ENCODE peak calls at places on chromosomes 16 and 17, in eight cellular contexts. G is aorta, A is psoas muscle, J is right atrium auricular region, Q is H1, I is mesendoderm, R is cardiac muscle cell, X is IMR-90. C is an unnamed sample. For H3K4me1, the result is how much of the 10 kb centered on the place peaks cover.

GRCh38 chr16:25311950-25312349 is 54.3 kb upstream of the ZKSCAN2 start:
- DNase-seq in G (no peak), Q (no peak), I (no peak), J (no peak), R (no peak), A (no peak), X (no peak), C (no peak)

GRCh38 chr17:38861399-38861843 is 7.9 kb upstream of the RPL23 start:
- DNase-seq in A (no peak), G (no peak), R (no peak), X (no peak), I (peak), Q (no peak), J (no peak), C (no peak)

GRCh38 chr17:82458885-82459424 is 414 bp downstream of the NARF start:
- DNase-seq in G (peak), R (peak), X (peak), Q (no peak), J (no peak), A (no peak), I (peak), C (peak)

GRCh38 chr16:11759163-11759834 is 16.6 kb upstream of the TXNDC11 start:
- DNase-seq in X (no peak), Q (no peak), R (no peak), A (no peak), I (no peak), G (no peak), J (no peak), C (no peak)

GRCh38 chr16:14405611-14406537 is 224.2 kb downstream of the PARN start:
- DNase-seq in X (no peak), I (peak), A (peak), Q (peak), G (no peak), R (no peak), J (no peak), C (peak)

GRCh38 chr16:29860218-29860617 is 2.8 kb downstream of the CDIPT start:
- DNase-seq in G (no peak), R (no peak), X (no peak), Q (no peak), J (no peak), I (no peak), A (no peak), C (no peak)

GRCh38 chr16:52552643-52553042 is 5.7 kb upstream of the TOX3 start:
- DNase-seq in J (no peak), X (no peak), G (no peak), R (no peak), A (no peak), Q (no peak), I (no peak), C (no peak)

GRCh38 chr16:610513-611381 is 20.0 kb upstream of the WFIKKN1 start:
- DNase-seq in J (no peak), R (no peak), Q (peak), I (peak), G (no peak), A (peak), X (no peak), C (peak)

DNA sequence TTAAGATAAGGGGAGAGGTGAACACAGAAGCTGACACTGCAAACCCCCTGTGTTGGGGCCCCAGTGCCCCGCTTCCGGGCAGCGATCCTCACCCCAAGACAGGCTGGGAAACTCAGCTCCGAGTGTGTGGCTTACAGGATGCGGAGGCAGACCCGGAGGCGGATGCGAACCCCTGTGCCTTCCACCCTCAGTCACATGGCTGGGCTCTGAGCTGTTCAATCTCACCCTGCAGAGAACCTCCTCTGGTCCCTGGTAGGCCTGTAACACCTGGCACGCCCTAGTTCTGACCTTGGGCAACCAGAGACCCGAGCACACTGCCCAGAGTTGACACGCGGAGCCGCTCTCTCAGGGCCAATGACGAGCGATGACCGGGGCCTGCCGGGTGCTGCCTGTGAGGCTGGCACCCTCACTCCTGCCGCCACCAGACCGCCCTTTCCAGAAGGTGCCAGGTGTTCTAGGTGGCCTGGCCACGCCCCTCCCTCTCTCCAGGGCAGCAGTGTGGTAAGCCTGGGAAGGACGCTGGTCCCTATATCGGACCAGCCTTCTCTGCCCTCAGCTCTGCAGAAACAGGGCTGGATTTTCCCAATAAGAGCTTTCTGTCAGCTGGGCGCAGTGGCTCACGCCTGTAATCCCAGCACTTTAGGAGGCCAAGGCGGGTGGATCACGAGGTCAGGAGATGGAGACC is 23.3 kb downstream of the MEAK7 start:
- DNase-seq in X (no peak), J (peak), R (no peak), G (no peak), A (no peak), I (no peak), Q (peak), C (no peak)
- H3K4me3 ChIP-seq in X (no peak), J (no peak), R (no peak), G (no peak), A (no peak), I (no peak), Q (no peak), C (no peak)

GRCh38 chr17:77420804-77421634 is 280.2 kb downstream of the SEC14L1 start:
- DNase-seq in A (peak), I (peak), Q (peak), X (peak), R (peak), J (no peak), G (no peak), C (peak)
- H3K4me1 ChIP-seq in A (half or more), I (under half), Q (under half), X (half or more), R (under half), J (under half), G (under half), C (half or more)

GRCh38 chr17:49717371-49717841 is 9.6 kb upstream of the SLC35B1 start:
- DNase-seq in Q (no peak), J (no peak), G (no peak), R (no peak), A (peak), I (no peak), X (no peak), C (peak)
- H3K27ac ChIP-seq in Q (no peak), J (peak), G (no peak), R (no peak), A (peak), I (no peak), X (no peak), C (peak)

GRCh38 chr16:8469102-8469778 is 121.1 kb downstream of the TMEM114 start:
- DNase-seq in Q (no peak), A (no peak), J (no peak), R (no peak), X (no peak), I (no peak), G (no peak), C (no peak)
- H3K4me3 ChIP-seq in Q (no peak), A (no peak), J (no peak), R (no peak), X (no peak), I (no peak), G (no peak), C (no peak)

GRCh38 chr17:42849451-42850157 is 1.4 kb upstream of the AOC3 start:
- DNase-seq in I (no peak), X (no peak), R (peak), Q (no peak), G (no peak), J (no peak), A (no peak), C (no peak)
- H3K4me1 ChIP-seq in I (under half), X (under half), R (under half), Q (under half), G (under half), J (under half), A (under half), C (under half)

DNA sequence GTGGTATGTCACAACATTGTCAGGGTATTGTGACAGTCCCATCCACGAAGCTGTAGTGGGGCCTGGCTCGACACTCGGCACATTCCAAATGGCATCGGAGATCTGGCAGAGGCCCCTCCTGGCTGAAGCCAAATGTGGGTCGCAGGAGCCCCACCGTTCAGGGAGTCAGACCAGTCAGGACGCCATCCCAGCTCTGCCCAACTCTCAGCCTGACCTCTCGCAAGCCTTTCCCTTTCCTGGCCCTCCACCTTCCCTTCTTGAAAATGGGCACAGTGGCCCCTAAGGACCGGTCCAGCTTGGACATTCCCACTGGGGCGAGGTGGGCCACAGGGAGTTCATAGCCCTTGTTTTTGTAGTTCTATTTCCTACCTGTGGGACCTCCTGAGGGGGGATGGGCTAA is 1.6 kb downstream of the NATD1 start:
- DNase-seq in G (no peak), R (no peak), X (no peak), A (no peak), J (no peak), I (no peak), Q (no peak), C (no peak)
- H3K27ac ChIP-seq in G (no peak), R (no peak), X (no peak), A (peak), J (peak), I (no peak), Q (no peak), C (no peak)

GRCh38 chr16:87949071-87949744 is 2.0 kb upstream of the BANP start:
- DNase-seq in G (no peak), Q (no peak), A (no peak), I (no peak), X (no peak), J (no peak), R (no peak), C (no peak)
- H3K4me3 ChIP-seq in G (no peak), Q (no peak), A (no peak), I (no peak), X (no peak), J (no peak), R (no peak), C (no peak)

GRCh38 chr17:17794382-17794781 is 42.4 kb downstream of the SREBF1 start:
- DNase-seq in I (no peak), G (no peak), J (no peak), Q (no peak), X (no peak), A (no peak), R (no peak), C (no peak)
- H3K4me1 ChIP-seq in I (under half), G (under half), J (under half), Q (under half), X (under half), A (under half), R (under half), C (under half)

GRCh38 chr17:80781851-80782277 is 209.8 kb upstream of the CHMP6 start:
- DNase-seq in J (no peak), I (no peak), R (no peak), A (no peak), Q (no peak), X (no peak), G (peak), C (no peak)
- H3K27ac ChIP-seq in J (no peak), I (no peak), R (peak), A (peak), Q (no peak), X (no peak), G (no peak), C (no peak)

DNA sequence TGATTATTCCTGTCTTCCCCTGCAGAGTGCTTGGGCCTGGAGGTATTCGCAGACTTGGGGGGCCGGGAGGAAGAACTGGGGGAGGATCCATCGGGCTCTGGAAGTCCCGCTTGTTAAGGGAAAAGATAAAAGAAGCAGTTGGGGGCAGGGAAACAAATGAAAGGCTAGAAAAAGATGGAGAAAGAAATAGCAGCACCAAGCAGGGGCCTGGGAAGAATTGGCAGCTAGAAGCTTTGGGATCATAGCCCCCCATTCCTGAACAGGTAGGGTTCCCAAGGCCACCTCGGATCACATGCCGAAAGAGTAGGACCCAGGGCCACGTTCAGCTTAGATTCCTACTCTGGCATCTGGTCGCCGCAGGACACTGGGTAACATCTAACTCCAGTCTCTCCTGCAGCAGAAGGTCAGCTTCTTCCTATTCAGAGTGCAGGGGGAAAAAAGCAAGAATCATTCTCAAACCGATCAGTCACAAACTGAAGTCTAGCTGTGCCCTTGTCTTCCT is 23.6 kb downstream of the ADAM11 start:
- DNase-seq in R (no peak), A (no peak), X (no peak), I (no peak), J (no peak), G (peak), Q (no peak), C (no peak)
- H3K4me3 ChIP-seq in R (no peak), A (no peak), X (no peak), I (no peak), J (peak), G (no peak), Q (no peak), C (no peak)

C was measured in effector memory CD4-positive, alpha-beta T cell.